ENCODE peak calls at places on chromosomes 4 and X, in five cellular contexts. D is heart left ventricle, M is ovary, L is pancreas, O is omental fat pad. A is an unnamed sample.

GRCh38 chrX:57918750-57919436 is 8.6 kb upstream of the ZXDA start:
- DNase-seq in D (no peak), M (peak), L (peak), O (no peak), A (peak)

GRCh38 chr4:53141308-53141707 is 224.6 kb downstream of the SCFD2 start:
- DNase-seq in D (no peak), M (no peak), L (no peak), O (no peak), A (no peak)

GRCh38 chr4:56218230-56218895 is 168.9 kb downstream of the AASDH start:
- DNase-seq in D (no peak), M (no peak), L (no peak), O (no peak), A (no peak)

GRCh38 chr4:79723507-79723906 is 315.5 kb upstream of the GK2 start:
- DNase-seq in D (no peak), M (no peak), L (no peak), O (no peak), A (no peak)

GRCh38 chr4:47390438-47391125 is 72.9 kb downstream of the COMMD8 start:
- DNase-seq in D (no peak), M (no peak), L (no peak), O (no peak), A (no peak)

GRCh38 chr4:47270226-47270888 is 193.1 kb downstream of the COMMD8 start:
- DNase-seq in D (no peak), M (no peak), L (no peak), O (no peak), A (no peak)

GRCh38 chrX:102978594-102978993 is 41.5 kb downstream of the RAB40AL start:
- DNase-seq in D (no peak), M (no peak), L (no peak), O (no peak), A (no peak)

GRCh38 chr4:169163495-169163894 is 107.3 kb downstream of the SH3RF1 start:
- DNase-seq in D (no peak), M (no peak), L (no peak), O (no peak), A (no peak)

GRCh38 chr4:189059996-189060570 is 880.6 kb upstream of the FRG1 start:
- DNase-seq in D (no peak), M (no peak), L (no peak), O (no peak), A (no peak)

GRCh38 chr4:169774466-169775445 is 17.0 kb upstream of the HPF1 start:
- DNase-seq in D (no peak), M (no peak), L (no peak), O (no peak), A (no peak)

GRCh38 chrX:39821011-39821708 is 276.6 kb downstream of the BCOR start:
- DNase-seq in D (peak), M (peak), L (no peak), O (no peak), A (no peak)

GRCh38 chr4:35562831-35563230 is 681.5 kb downstream of the ARAP2 start:
- DNase-seq in D (no peak), M (no peak), L (no peak), O (no peak), A (no peak)

GRCh38 chrX:45134775-45135174 is 65.9 kb downstream of the DIPK2B start:
- DNase-seq in D (no peak), M (no peak), L (no peak), O (no peak), A (no peak)

GRCh38 chr4:26719954-26720552 is 136.2 kb downstream of the TBC1D19 start:
- DNase-seq in D (no peak), M (no peak), L (no peak), O (no peak), A (peak)

GRCh38 chr4:179698321-179698720 is 2256.1 kb upstream of the AGA start:
- DNase-seq in D (no peak), M (no peak), L (no peak), O (no peak), A (no peak)

GRCh38 chrX:71976753-71977152 is 66.1 kb downstream of the NHSL2 start:
- DNase-seq in D (no peak), M (no peak), L (no peak), O (no peak), A (no peak)

GRCh38 chr4:48991357-48991756 is 5.3 kb downstream of the CWH43 start:
- DNase-seq in D (no peak), M (no peak), L (no peak), O (no peak), A (no peak)

GRCh38 chr4:133150643-133151300 is 1.7 kb downstream of the PCDH10 start:
- DNase-seq in D (no peak), M (peak), L (no peak), O (no peak), A (no peak)

GRCh38 chr4:22268350-22269025 is 247.4 kb downstream of the ADGRA3 start:
- DNase-seq in D (no peak), M (no peak), L (no peak), O (no peak), A (peak)

GRCh38 chr4:61086357-61086756 is 113.8 kb upstream of the ADGRL3 start:
- DNase-seq in D (no peak), M (no peak), L (no peak), O (no peak), A (no peak)
- TF ChIP-seq CTCF in D (no peak), M (no peak), L (no peak), O (no peak), A (no peak)

GRCh38 chrX:105210258-105210657 is 10.2 kb downstream of the TEX13A start:
- DNase-seq in D (no peak), M (no peak), L (no peak), O (no peak), A (no peak)
- TF ChIP-seq CTCF in D (no peak), M (no peak), L (no peak), O (no peak), A (no peak)

DNA sequence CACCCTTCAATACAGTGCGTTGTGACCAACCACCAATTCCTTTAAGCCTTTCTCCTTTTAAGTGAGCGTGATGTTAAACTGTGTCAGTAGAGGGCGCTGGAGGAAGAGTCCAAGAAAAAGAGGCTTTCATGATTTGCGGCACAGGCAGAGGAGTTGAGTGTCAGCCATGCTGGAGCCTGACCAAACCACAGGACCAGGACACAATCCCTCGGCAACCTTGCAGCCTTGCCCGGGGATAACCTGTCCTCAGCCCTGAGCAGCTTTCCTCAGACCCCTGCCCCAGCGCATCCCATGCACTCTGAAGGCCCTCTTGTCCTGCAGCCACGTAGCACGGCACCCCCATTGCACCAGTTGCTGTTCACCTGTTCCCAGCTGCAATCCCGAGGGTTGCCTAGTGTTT is 53.5 kb upstream of the SMIM31 start:
- DNase-seq in D (no peak), M (no peak), L (no peak), O (no peak), A (peak)
- TF ChIP-seq CTCF in D (no peak), M (no peak), L (no peak), O (no peak), A (no peak)

DNA sequence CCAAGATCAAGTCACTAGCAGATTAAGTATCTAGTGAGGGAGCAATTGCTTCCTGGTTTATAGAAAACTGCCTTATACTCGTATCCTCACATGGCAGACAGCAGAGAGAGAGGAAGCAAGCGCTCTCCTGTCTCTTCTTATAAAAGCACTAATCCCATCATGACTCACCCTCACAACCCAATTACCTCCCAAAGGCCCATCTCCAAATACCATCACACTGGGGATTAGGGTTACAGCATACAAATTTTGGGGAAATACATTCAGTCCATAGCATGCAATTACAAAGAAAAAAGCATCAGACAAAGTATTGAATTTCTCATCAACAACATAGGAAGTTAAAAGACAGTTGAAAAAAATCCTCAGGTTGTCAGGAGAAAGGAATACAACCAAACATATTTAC is 292.6 kb downstream of the IQCM start:
- DNase-seq in D (no peak), M (no peak), L (no peak), O (no peak), A (no peak)
- TF ChIP-seq CTCF in D (no peak), M (no peak), L (no peak), O (no peak), A (no peak)